ENCODE peak calls at places on chromosomes 6 and 20, in four cellular contexts. M, X, Z and E are unnamed samples.

GRCh38 chr6:30954631-30955366 is 14.0 kb downstream of the MUCL3 start:
- DNase-seq in M (no peak), X (no peak), Z (peak), E (no peak)

GRCh38 chr20:33076662-33077398 is 2.6 kb upstream of the BPIFB4 start:
- DNase-seq in M (no peak), X (no peak), Z (no peak), E (no peak)

GRCh38 chr6:44064948-44065272 is 62.3 kb downstream of the MRPL14 start:
- DNase-seq in M (no peak), X (no peak), Z (no peak), E (no peak)

GRCh38 chr20:11054266-11055025 is 380.6 kb upstream of the JAG1 start:
- DNase-seq in M (no peak), X (no peak), Z (no peak), E (no peak)

GRCh38 chr6:170575250-170575649 is 9.2 kb downstream of the PDCD2 start:
- DNase-seq in M (no peak), X (no peak), Z (peak), E (peak)

GRCh38 chr20:49214546-49214945 is 4.7 kb upstream of the DDX27 start:
- DNase-seq in M (no peak), X (no peak), Z (peak), E (no peak)

GRCh38 chr6:52190409-52190808 is 4.2 kb downstream of the IL17A start:
- DNase-seq in M (no peak), X (no peak), Z (no peak), E (no peak)

GRCh38 chr6:63640062-63640461 is 4.5 kb downstream of the PHF3 start:
- DNase-seq in M (no peak), X (no peak), Z (peak), E (peak)

GRCh38 chr6:93407186-93407585 is 12.2 kb downstream of the EPHA7 start:
- DNase-seq in M (no peak), X (no peak), Z (peak), E (no peak)

GRCh38 chr6:17218023-17218748 is 63.0 kb upstream of the RBM24 start:
- DNase-seq in M (no peak), X (no peak), Z (no peak), E (no peak)

GRCh38 chr20:40773376-40773775 is 84.3 kb upstream of the MAFB start:
- DNase-seq in M (no peak), X (no peak), Z (no peak), E (no peak)

GRCh38 chr6:42393339-42393738 is 58.4 kb downstream of the TRERF1 start:
- DNase-seq in M (no peak), X (no peak), Z (no peak), E (no peak)

GRCh38 chr6:162817196-162817595 is 89.4 kb downstream of the PACRG start:
- DNase-seq in M (no peak), X (no peak), Z (no peak), E (no peak)

GRCh38 chr6:28443112-28443773 is at the start of gene ZSCAN23:
- DNase-seq in M (peak), X (peak), Z (peak), E (peak)

GRCh38 chr6:22101163-22101562 is 195.7 kb downstream of the PRL start:
- DNase-seq in M (no peak), X (no peak), Z (no peak), E (no peak)

GRCh38 chr20:17889226-17889625 is 79.4 kb downstream of the SNX5 start:
- DNase-seq in M (no peak), X (no peak), Z (peak), E (no peak)

GRCh38 chr6:68211242-68211795 is 423.8 kb upstream of the ADGRB3 start:
- DNase-seq in M (no peak), X (no peak), Z (peak), E (no peak)

GRCh38 chr6:82971877-82972460 is 93.7 kb downstream of the UBE3D start:
- DNase-seq in M (no peak), X (no peak), Z (no peak), E (no peak)

GRCh38 chr20:13995841-13996240 is 525 bp downstream of the MACROD2 start:
- DNase-seq in M (no peak), X (peak), Z (no peak), E (no peak)

GRCh38 chr6:117829594-117830319 is 77.3 kb upstream of the SLC35F1 start:
- DNase-seq in M (no peak), X (no peak), Z (peak), E (peak)
- H3K4me3 ChIP-seq in M (peak), X (no peak), Z (peak), E (peak)

DNA sequence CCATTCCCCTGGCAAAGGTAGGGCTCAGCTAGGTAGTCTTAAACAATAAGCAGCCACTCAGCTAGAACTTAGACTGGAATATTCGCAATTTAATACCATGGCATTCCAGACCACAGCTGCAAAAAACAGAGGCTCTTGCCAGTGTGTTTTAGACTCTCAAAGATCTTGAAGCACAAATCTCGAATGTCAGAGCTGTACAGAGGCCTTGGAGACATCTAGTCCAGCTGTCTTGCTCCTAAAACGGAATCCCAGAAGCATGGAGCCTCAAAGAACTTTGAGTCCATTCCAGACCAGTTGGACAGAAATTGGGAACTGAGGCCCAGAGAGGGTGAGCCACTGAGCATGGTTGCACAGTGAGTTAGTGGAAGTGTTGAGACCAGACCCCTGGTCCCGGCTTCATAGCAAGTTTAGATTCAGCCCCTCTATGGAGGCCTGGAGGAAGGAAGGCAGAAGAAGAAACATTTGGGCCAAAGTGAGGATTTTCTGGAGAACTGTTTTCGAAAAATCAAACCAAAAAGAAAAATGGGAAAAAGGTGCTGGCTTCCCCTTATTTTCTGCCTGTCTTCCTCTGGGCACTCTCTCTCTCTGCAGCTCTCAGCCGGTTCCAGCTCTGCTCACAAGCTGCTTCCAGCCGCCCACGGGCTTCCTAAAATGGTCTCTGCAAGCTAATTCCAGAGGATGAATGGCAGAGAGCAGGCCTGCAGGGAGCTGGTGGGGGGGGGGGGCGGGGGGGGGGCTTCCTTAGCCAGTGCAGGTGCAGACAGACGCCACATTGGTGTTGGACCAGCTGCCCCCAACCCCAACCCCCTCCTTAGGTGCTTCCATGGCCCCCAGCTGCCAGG is 32.4 kb downstream of the AAR2 start:
- DNase-seq in M (no peak), X (no peak), Z (no peak), E (no peak)
- H3K27ac ChIP-seq in M (no peak), X (no peak), Z (no peak), E (no peak)

DNA sequence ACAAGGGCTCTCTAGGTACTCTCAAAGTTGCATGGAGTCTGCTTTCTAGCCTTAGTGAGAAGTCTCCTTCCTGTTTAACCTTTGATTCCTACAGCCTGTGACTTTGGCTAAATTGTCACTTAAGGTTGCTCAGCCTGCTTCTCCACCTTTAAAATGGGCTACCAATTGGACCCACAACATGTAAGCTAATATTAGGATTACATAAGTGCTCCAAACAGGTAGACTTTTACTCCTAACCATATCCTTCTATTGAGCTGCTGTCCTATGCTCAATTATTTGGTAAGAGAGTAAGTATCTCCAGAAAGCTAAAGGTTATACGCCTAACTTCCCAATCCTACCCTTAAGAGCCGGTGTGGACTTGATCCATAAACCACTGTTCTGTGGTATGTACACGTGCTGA is 2.9 kb downstream of the PCNA start:
- DNase-seq in M (no peak), X (no peak), Z (no peak), E (no peak)
- H3K4me3 ChIP-seq in M (peak), X (no peak), Z (no peak), E (no peak)

GRCh38 chr6:33590531-33591198 is 10.6 kb upstream of the BAK1 start:
- DNase-seq in M (peak), X (peak), Z (no peak), E (no peak)
- H3K27ac ChIP-seq in M (peak), X (peak), Z (peak), E (no peak)

GRCh38 chr20:36744243-36744642 is 1.6 kb downstream of the NDRG3 start:
- DNase-seq in M (no peak), X (no peak), Z (no peak), E (no peak)
- H3K4me3 ChIP-seq in M (peak), X (no peak), Z (no peak), E (no peak)

GRCh38 chr6:19327246-19327645 is 509.9 kb upstream of the ID4 start:
- DNase-seq in M (no peak), X (no peak), Z (no peak), E (peak)
- H3K27ac ChIP-seq in M (no peak), X (no peak), Z (no peak), E (peak)

GRCh38 chr6:99617131-99617530 is 10.5 kb downstream of the PRDM13 start:
- DNase-seq in M (no peak), X (no peak), Z (no peak), E (no peak)

GRCh38 chr6:99614430-99615161 is 8.0 kb downstream of the PRDM13 start:
- DNase-seq in M (no peak), X (no peak), Z (no peak), E (no peak)

GRCh38 chr6:99619409-99619762 is 12.8 kb downstream of the PRDM13 start:
- DNase-seq in M (no peak), X (no peak), Z (no peak), E (no peak)

GRCh38 chr6:99613705-99614429 is 7.2 kb downstream of the PRDM13 start:
- DNase-seq in M (no peak), X (no peak), Z (no peak), E (no peak)

DNA sequence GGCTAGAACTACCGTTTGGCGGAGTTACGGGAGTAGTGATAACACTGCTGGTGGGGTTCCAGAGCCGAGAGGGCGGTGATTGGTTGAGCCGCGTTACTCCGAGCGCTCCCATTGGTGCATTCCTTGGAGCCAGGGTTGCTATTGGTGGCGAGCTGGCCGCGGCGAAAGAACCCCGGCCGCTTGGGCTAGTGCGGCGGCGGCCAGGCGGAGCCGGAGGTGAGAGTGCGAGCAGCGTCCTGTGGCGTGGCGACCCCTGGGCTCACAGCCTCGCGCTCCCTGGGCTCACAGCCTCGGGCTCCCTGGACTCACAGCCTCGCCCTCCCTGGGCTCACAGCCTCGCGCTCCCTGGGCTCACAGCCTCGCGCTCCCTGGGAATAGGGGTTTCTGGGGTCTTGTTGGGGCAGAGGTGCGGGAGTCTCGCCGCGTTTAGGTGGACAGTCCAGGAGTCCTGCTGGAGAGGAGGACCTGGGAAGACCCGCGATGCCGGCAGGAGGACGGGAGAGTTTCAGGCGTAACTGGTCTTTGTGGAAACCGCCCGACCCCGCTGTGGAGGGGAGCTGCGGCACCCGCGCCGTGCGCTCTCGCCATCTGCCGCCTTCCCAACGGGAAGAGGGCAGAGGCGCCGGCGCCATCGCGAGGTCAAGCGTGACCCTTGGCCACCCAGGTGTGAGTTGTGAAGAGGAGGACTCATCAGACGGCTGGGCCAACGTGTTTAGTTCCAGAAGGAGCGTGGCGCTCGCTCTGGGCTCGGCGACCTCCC is 12.2 kb downstream of the PRDM13 start:
- DNase-seq in M (no peak), X (no peak), Z (no peak), E (no peak)
- H3K4me3 ChIP-seq in M (no peak), X (no peak), Z (no peak), E (no peak)

GRCh38 chr20:63765082-63765873 is 25.7 kb downstream of the SLC2A4RG start:
- DNase-seq in M (no peak), X (no peak), Z (no peak), E (no peak)
- H3K27ac ChIP-seq in M (no peak), X (no peak), Z (no peak), E (no peak)